ENCODE peak calls at places on chromosomes 12 and 14, in nine cellular contexts. L is CD8-positive, alpha-beta memory T cell; G is tibial artery; Z is aorta; X is WERI-Rb-1; H is caudate nucleus; S is upper lobe of right lung; I is right cardiac atrium; F is brain microvascular endothelial cell. E is an unnamed sample.

GRCh38 chr12:643478-644292 is 19.6 kb downstream of the NINJ2 start:
- DNase-seq in L (peak), H (no peak), G (peak), S (peak), F (no peak), X (no peak), I (peak), Z (no peak), E (peak)

GRCh38 chr14:76352639-76353281 is 23.2 kb upstream of the ESRRB start:
- DNase-seq in H (no peak), F (peak), I (peak), Z (peak), S (peak), X (peak), L (peak), G (no peak), E (peak)

GRCh38 chr14:66000771-66001170 is 485.4 kb upstream of the CCDC196 start:
- DNase-seq in L (no peak), S (no peak), Z (no peak), F (no peak), X (no peak), I (no peak), H (no peak), G (no peak), E (no peak)

GRCh38 chr14:103488960-103489359 is 33.7 kb downstream of the CKB start:
- DNase-seq in L (no peak), Z (no peak), I (no peak), S (no peak), H (no peak), X (no peak), G (no peak), F (peak), E (no peak)

GRCh38 chr12:50614167-50614762 is 109.5 kb downstream of the DIP2B start:
- DNase-seq in X (no peak), Z (no peak), G (no peak), F (peak), L (no peak), S (no peak), I (no peak), H (no peak), E (no peak)

GRCh38 chr12:108907861-108908302 is 28.0 kb downstream of the DAO start:
- DNase-seq in Z (no peak), H (no peak), X (no peak), L (no peak), F (peak), G (no peak), S (no peak), I (no peak), E (no peak)

GRCh38 chr12:96261557-96261956 is 67.4 kb downstream of the ELK3 start:
- DNase-seq in F (no peak), G (no peak), X (no peak), S (no peak), L (no peak), Z (no peak), H (no peak), I (no peak), E (no peak)

GRCh38 chr12:100706029-100706428 is 88.5 kb upstream of the ANO4 start:
- DNase-seq in Z (no peak), S (no peak), L (no peak), X (no peak), F (peak), G (no peak), I (no peak), H (no peak), E (no peak)

GRCh38 chr14:63438065-63438757 is 105.0 kb downstream of the PPP2R5E start:
- DNase-seq in F (peak), G (peak), L (peak), S (no peak), I (peak), Z (peak), H (no peak), X (peak), E (peak)

GRCh38 chr14:70619708-70620107 is 19.3 kb upstream of the MED6 start:
- DNase-seq in G (no peak), S (no peak), I (no peak), L (no peak), X (no peak), H (no peak), F (no peak), Z (no peak), E (no peak)

GRCh38 chr12:112749081-112749480 is 42.5 kb upstream of the RPH3A start:
- DNase-seq in H (no peak), X (no peak), I (no peak), Z (no peak), F (no peak), G (no peak), L (no peak), S (no peak), E (no peak)

GRCh38 chr12:108302471-108303311 is 36.4 kb downstream of the CMKLR1 start:
- DNase-seq in S (peak), F (no peak), Z (peak), G (peak), X (no peak), I (peak), L (no peak), H (no peak), E (peak)

GRCh38 chr12:109583733-109584132 is 10.1 kb downstream of the MVK start:
- DNase-seq in F (no peak), H (no peak), X (no peak), I (no peak), Z (no peak), L (no peak), G (no peak), S (no peak), E (no peak)

GRCh38 chr14:24254630-24255392 is 8.2 kb downstream of the TGM1 start:
- DNase-seq in X (no peak), G (peak), H (no peak), Z (no peak), S (no peak), F (no peak), L (no peak), I (no peak), E (no peak)

GRCh38 chr12:120132863-120133385 is 16.4 kb upstream of the RAB35 start:
- DNase-seq in H (no peak), F (no peak), X (no peak), I (no peak), G (no peak), S (no peak), Z (no peak), L (no peak), E (no peak)

GRCh38 chr12:120132437-120132836 is 15.9 kb upstream of the RAB35 start:
- DNase-seq in S (no peak), L (no peak), H (no peak), Z (no peak), G (no peak), I (no peak), X (no peak), F (no peak), E (no peak)

GRCh38 chr12:120136093-120136770 is 19.7 kb upstream of the RAB35 start:
- DNase-seq in F (no peak), Z (no peak), G (no peak), I (no peak), L (no peak), H (no peak), S (no peak), X (peak), E (no peak)

GRCh38 chr12:120131116-120131515 is 14.6 kb upstream of the RAB35 start:
- DNase-seq in S (no peak), Z (no peak), L (no peak), G (no peak), H (no peak), I (no peak), F (no peak), X (no peak), E (no peak)

GRCh38 chr12:120134307-120134980 is 17.9 kb upstream of the RAB35 start:
- DNase-seq in S (no peak), F (no peak), X (no peak), H (no peak), Z (no peak), G (no peak), I (no peak), L (no peak), E (no peak)
- H3K27ac ChIP-seq in S (no peak), F (no peak), X (no peak), H (no peak), Z (no peak), G (no peak), I (no peak), L (no peak), E (no peak)

GRCh38 chr12:54230555-54230954 is 41.8 kb upstream of the SMUG1 start:
- DNase-seq in X (no peak), G (no peak), H (no peak), S (no peak), Z (no peak), L (no peak), I (no peak), F (no peak), E (no peak)
- H3K27ac ChIP-seq in X (no peak), G (no peak), H (no peak), S (no peak), Z (no peak), L (no peak), I (no peak), F (no peak), E (no peak)

DNA sequence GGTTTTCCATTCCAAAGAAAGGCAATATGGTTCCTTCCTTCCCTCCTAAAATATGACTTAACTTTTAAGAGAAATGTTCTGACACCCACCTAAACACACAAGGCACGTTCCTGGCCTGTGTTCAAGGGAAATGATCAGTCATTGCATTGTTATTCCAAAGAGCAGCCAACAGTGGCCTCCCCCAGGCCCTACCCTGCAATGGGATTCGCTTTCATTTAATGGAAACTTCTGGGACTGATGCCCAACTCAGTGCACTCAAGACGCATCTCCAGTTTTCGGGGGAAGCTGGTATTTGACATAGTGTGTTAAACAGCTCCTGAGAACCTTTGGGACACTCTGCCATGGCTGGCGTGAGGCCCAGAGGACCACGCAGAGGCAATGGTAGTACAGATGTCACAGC is 65.9 kb downstream of the DDX51 start:
- DNase-seq in L (no peak), F (peak), S (no peak), X (no peak), H (no peak), I (peak), Z (no peak), G (no peak), E (no peak)
- H3K27ac ChIP-seq in L (no peak), F (no peak), S (no peak), X (no peak), H (no peak), I (no peak), Z (no peak), G (no peak), E (no peak)

GRCh38 chr12:53210843-53211242 is 3.8 kb upstream of the ITGB7 start:
- DNase-seq in G (no peak), I (no peak), Z (peak), S (no peak), L (no peak), X (no peak), F (no peak), H (no peak), E (no peak)

GRCh38 chr12:53208877-53209463 is 1.9 kb upstream of the ITGB7 start:
- DNase-seq in H (no peak), G (no peak), I (no peak), S (no peak), Z (peak), F (no peak), X (no peak), L (peak), E (no peak)

GRCh38 chr12:53207042-53207441 is at the start of gene ITGB7:
- DNase-seq in S (no peak), F (no peak), H (no peak), Z (peak), L (peak), G (peak), I (no peak), X (no peak), E (no peak)

GRCh38 chr12:53205747-53206146 is 1.3 kb downstream of the ITGB7 start:
- DNase-seq in G (peak), S (no peak), Z (peak), I (no peak), L (no peak), X (no peak), H (no peak), F (peak), E (no peak)

GRCh38 chr12:53208435-53208834 is 1.4 kb upstream of the ITGB7 start:
- DNase-seq in G (peak), L (no peak), I (no peak), Z (peak), H (no peak), S (no peak), X (no peak), F (no peak), E (no peak)
- H3K27ac ChIP-seq in G (peak), L (no peak), I (no peak), Z (no peak), H (no peak), S (no peak), X (no peak), F (no peak), E (no peak)

GRCh38 chr14:101480022-101480746 is 81.1 kb upstream of the DIO3 start:
- DNase-seq in F (no peak), G (peak), Z (peak), H (no peak), X (peak), I (no peak), S (no peak), L (no peak), E (no peak)
- H3K27ac ChIP-seq in F (no peak), G (no peak), Z (no peak), H (no peak), X (peak), I (no peak), S (no peak), L (no peak), E (no peak)

GRCh38 chr12:25692115-25693035 is 139.3 kb upstream of the LMNTD1 start:
- DNase-seq in G (no peak), I (peak), X (no peak), Z (no peak), S (no peak), L (no peak), H (no peak), F (peak), E (no peak)

GRCh38 chr12:25690996-25691864 is 138.1 kb upstream of the LMNTD1 start:
- DNase-seq in F (no peak), L (no peak), I (no peak), S (no peak), H (no peak), Z (no peak), X (no peak), G (no peak), E (no peak)

GRCh38 chr12:25689996-25690501 is 137.0 kb upstream of the LMNTD1 start:
- DNase-seq in G (no peak), S (peak), L (no peak), Z (no peak), F (no peak), X (no peak), I (peak), H (no peak), E (no peak)

GRCh38 chr12:25691865-25692114 is 138.7 kb upstream of the LMNTD1 start:
- DNase-seq in S (no peak), I (no peak), L (no peak), X (no peak), Z (no peak), G (no peak), H (no peak), F (no peak), E (no peak)

GRCh38 chr12:25694072-25694471 is 141.0 kb upstream of the LMNTD1 start:
- DNase-seq in S (no peak), H (no peak), G (no peak), X (no peak), Z (no peak), I (peak), F (peak), L (no peak), E (no peak)
- H3K27ac ChIP-seq in S (no peak), H (no peak), G (no peak), X (no peak), Z (no peak), I (no peak), F (peak), L (no peak), E (no peak)

DNA sequence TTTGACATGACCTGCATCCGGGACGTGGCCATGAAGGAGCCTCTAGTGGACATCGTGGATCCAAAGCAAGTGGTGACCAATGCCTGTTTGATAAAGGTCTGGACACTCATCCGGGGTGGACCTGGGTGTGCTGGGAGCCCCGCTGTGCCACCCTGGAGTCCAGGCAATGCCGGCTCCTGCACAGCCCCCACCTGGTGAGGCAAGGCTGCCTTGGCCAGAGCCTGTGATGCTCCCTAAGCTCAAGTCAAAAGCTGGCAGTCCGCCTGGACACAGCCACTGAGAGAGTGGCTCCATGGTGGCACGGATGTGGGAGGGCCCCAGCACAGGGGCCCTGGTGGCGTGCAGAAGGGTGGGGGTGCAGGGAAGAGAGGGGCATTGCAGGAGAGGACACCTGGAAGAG is 85.9 kb downstream of the PRMT8 start:
- DNase-seq in Z (peak), F (no peak), L (no peak), X (no peak), H (no peak), G (no peak), S (no peak), I (no peak), E (no peak)
- H3K27ac ChIP-seq in Z (no peak), F (no peak), L (no peak), X (no peak), H (no peak), G (no peak), S (no peak), I (no peak), E (no peak)

GRCh38 chr12:40989785-40990184 is 198.3 kb upstream of the PDZRN4 start:
- DNase-seq in X (no peak), F (no peak), S (no peak), Z (no peak), G (no peak), L (no peak), H (no peak), I (no peak), E (no peak)
- H3K27ac ChIP-seq in X (no peak), F (no peak), S (no peak), Z (no peak), G (no peak), L (no peak), H (no peak), I (no peak), E (no peak)

GRCh38 chr12:113861708-113862312 is 104.3 kb downstream of the RBM19 start:
- DNase-seq in I (no peak), L (no peak), H (no peak), Z (no peak), F (no peak), G (no peak), X (no peak), S (no peak), E (no peak)

GRCh38 chr12:113860059-113860820 is 105.9 kb downstream of the RBM19 start:
- DNase-seq in F (no peak), G (no peak), Z (no peak), I (no peak), L (no peak), X (peak), H (no peak), S (no peak), E (no peak)

GRCh38 chr12:113858828-113859386 is 107.2 kb downstream of the RBM19 start:
- DNase-seq in Z (no peak), I (no peak), L (no peak), G (no peak), H (no peak), S (no peak), F (no peak), X (no peak), E (no peak)

GRCh38 chr12:113862570-113863454 is 103.3 kb downstream of the RBM19 start:
- DNase-seq in H (no peak), S (no peak), G (no peak), X (no peak), Z (no peak), L (no peak), F (peak), I (no peak), E (no peak)

GRCh38 chr12:113860950-113861349 is 105.2 kb downstream of the RBM19 start:
- DNase-seq in X (no peak), H (no peak), F (peak), Z (no peak), G (no peak), I (no peak), L (no peak), S (no peak), E (no peak)
- H3K27ac ChIP-seq in X (peak), H (no peak), F (peak), Z (no peak), G (no peak), I (no peak), L (no peak), S (no peak), E (no peak)

GRCh38 chr12:77751939-77752338 is 78.8 kb upstream of the NAV3 start:
- DNase-seq in I (no peak), G (no peak), Z (no peak), X (no peak), L (no peak), F (peak), H (no peak), S (no peak), E (no peak)

GRCh38 chr12:77742631-77743030 is 88.1 kb upstream of the NAV3 start:
- DNase-seq in S (no peak), F (no peak), H (no peak), Z (no peak), G (no peak), I (no peak), L (no peak), X (no peak), E (no peak)

GRCh38 chr12:77741974-77742517 is 88.6 kb upstream of the NAV3 start:
- DNase-seq in X (no peak), L (no peak), F (no peak), H (no peak), G (no peak), Z (no peak), S (no peak), I (no peak), E (no peak)

DNA sequence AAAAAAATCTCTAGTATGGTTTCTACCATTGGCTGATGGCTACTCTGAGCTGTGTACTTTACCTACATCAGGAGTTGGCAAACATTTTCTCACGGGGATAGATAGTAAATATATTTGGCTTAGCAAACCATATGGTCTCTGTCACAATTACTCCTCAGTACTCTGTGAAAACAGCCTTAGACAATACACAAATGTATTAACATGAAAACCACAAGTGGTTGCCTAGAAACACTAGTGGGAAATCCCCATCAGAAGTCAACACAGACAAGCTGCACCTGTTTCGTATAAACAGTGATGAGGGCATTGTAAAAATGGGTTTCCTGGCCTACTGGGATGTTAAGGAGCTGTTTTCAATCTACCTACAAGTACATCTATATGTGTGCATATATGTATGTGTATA is 84.6 kb upstream of the NAV3 start:
- DNase-seq in H (no peak), Z (no peak), G (no peak), S (no peak), I (no peak), F (peak), L (no peak), X (peak), E (no peak)
- H3K27ac ChIP-seq in H (no peak), Z (no peak), G (no peak), S (no peak), I (no peak), F (no peak), L (no peak), X (no peak), E (no peak)